ENCODE peak calls at places on chromosomes 6 and 20, in six cellular contexts. V is activated CD8-positive, alpha-beta memory T cell treated with anti-CD3 and anti-CD28 coated beads, Interleukin-2, amount 50 U/mL, for 4 hours; J is NCI-H748 treated with DMSO at 0.1 percent for 48 hours; C is NCI-H1092 treated with DMSO at 0.1 percent for 48 hours; K is substantia nigra; X is body of pancreas. N is an unnamed sample.

GRCh38 chr6:118668761-118669411 is 17.5 kb upstream of the CEP85L start:
- DNase-seq in V (no peak), J (no peak), C (no peak), K (no peak), X (no peak), N (peak; percentile 80)

GRCh38 chr6:106446287-106446885 is 85.9 kb downstream of the CRYBG1 start:
- DNase-seq in V (no peak), J (peak; percentile 42), C (no peak), K (no peak), X (no peak), N (no peak)

GRCh38 chr20:30284533-30284932 is 972.9 kb upstream of the DEFB115 start:
- DNase-seq in V (no peak), J (no peak), C (no peak), K (no peak), X (no peak), N (no peak)

GRCh38 chr20:14919473-14920157 is 582.2 kb upstream of the FLRT3 start:
- DNase-seq in V (no peak), J (peak; percentile 87), C (peak; percentile 16), K (no peak), X (peak; percentile 54), N (no peak)

GRCh38 chr6:127966616-127967015 is 65.8 kb upstream of the THEMIS start:
- DNase-seq in V (no peak), J (no peak), C (no peak), K (no peak), X (no peak), N (peak; percentile 37)

GRCh38 chr6:19879663-19880062 is 42.5 kb downstream of the ID4 start:
- DNase-seq in V (no peak), J (peak; percentile 80), C (peak; percentile 73), K (no peak), X (no peak), N (peak; percentile 2)

GRCh38 chr6:165716886-165717285 is 53.8 kb upstream of the PDE10A start:
- DNase-seq in V (no peak), J (no peak), C (no peak), K (no peak), X (no peak), N (no peak)

GRCh38 chr20:32457476-32457986 is 99.4 kb downstream of the ASXL1 start:
- DNase-seq in V (no peak), J (no peak), C (peak; percentile 75), K (peak; percentile 81), X (peak; percentile 84), N (peak; percentile 51)

GRCh38 chr6:33987531-33988021 is 158.3 kb downstream of the GRM4 start:
- DNase-seq in V (no peak), J (peak; percentile 59), C (peak; percentile 75), K (no peak), X (peak; percentile 25), N (no peak)

N was measured in astrocyte.